ENCODE peak calls at places on chromosomes 12 and 14, in seven cellular contexts. B, T, U, I, Z, D and S are unnamed samples.

GRCh38 chr12:113633678-113634332 is 162.1 kb upstream of the LHX5 start:
- DNase-seq in B (no peak), T (no peak), U (no peak), I (no peak), Z (no peak), D (no peak), S (no peak)

GRCh38 chr14:60753264-60754126 is 18.9 kb downstream of the MNAT1 start:
- DNase-seq in B (peak), T (no peak), U (no peak), I (peak), Z (no peak), D (peak), S (peak)

GRCh38 chr14:30998100-30998706 is 27.2 kb upstream of the AP4S1 start:
- DNase-seq in B (no peak), T (no peak), U (no peak), I (no peak), Z (no peak), D (no peak), S (no peak)

GRCh38 chr12:75706786-75707605 is 195.6 kb upstream of the KRR1 start:
- DNase-seq in B (no peak), T (no peak), U (no peak), I (no peak), Z (no peak), D (peak), S (no peak)

GRCh38 chr12:542290-543113 is 82.8 kb downstream of the B4GALNT3 start:
- DNase-seq in B (no peak), T (peak), U (peak), I (no peak), Z (no peak), D (no peak), S (peak)

GRCh38 chr12:52777566-52777965 is 421 bp upstream of the KRT76 start:
- DNase-seq in B (no peak), T (no peak), U (no peak), I (no peak), Z (no peak), D (no peak), S (no peak)

GRCh38 chr12:110790301-110790700 is 47.6 kb upstream of the PPP1CC start:
- DNase-seq in B (no peak), T (no peak), U (no peak), I (peak), Z (no peak), D (peak), S (no peak)

GRCh38 chr12:124545508-124546418 is 21.6 kb downstream of the NCOR2 start:
- DNase-seq in B (peak), T (no peak), U (no peak), I (peak), Z (no peak), D (peak), S (peak)

GRCh38 chr12:7959278-7960063 is 23.5 kb upstream of the SLC2A3 start:
- DNase-seq in B (peak), T (peak), U (no peak), I (no peak), Z (peak), D (peak), S (no peak)

GRCh38 chr14:28754209-28754985 is 12.2 kb upstream of the FOXG1 start:
- DNase-seq in B (peak), T (peak), U (peak), I (no peak), Z (peak), D (peak), S (no peak)

GRCh38 chr12:120940799-120941198 is 36.6 kb upstream of the SPPL3 start:
- DNase-seq in B (no peak), T (no peak), U (no peak), I (no peak), Z (no peak), D (no peak), S (no peak)

GRCh38 chr14:28770574-28770973 is 4.0 kb downstream of the FOXG1 start:
- DNase-seq in B (no peak), T (peak), U (no peak), I (no peak), Z (no peak), D (no peak), S (no peak)

GRCh38 chr12:102869571-102869970 is 47.5 kb downstream of the PAH start:
- DNase-seq in B (no peak), T (no peak), U (no peak), I (no peak), Z (no peak), D (no peak), S (no peak)

GRCh38 chr14:91968280-91968679 is 20.8 kb upstream of the FBLN5 start:
- DNase-seq in B (no peak), T (no peak), U (no peak), I (no peak), Z (no peak), D (no peak), S (no peak)

GRCh38 chr14:45091696-45092095 is 7.8 kb downstream of the PRPF39 start:
- DNase-seq in B (no peak), T (no peak), U (no peak), I (no peak), Z (no peak), D (peak), S (no peak)

GRCh38 chr12:69985656-69986055 is 160.6 kb downstream of the MYRFL start:
- DNase-seq in B (no peak), T (peak), U (peak), I (no peak), Z (peak), D (peak), S (no peak)

GRCh38 chr12:19739195-19739776 is 300.0 kb downstream of the AEBP2 start:
- DNase-seq in B (peak), T (peak), U (peak), I (peak), Z (peak), D (peak), S (no peak)

GRCh38 chr12:10184261-10184843 is 5.5 kb downstream of the TMEM52B start:
- DNase-seq in B (no peak), T (no peak), U (no peak), I (no peak), Z (no peak), D (peak), S (peak)

GRCh38 chr12:40099423-40099853 is 6.4 kb downstream of the SLC2A13 start:
- DNase-seq in B (no peak), T (no peak), U (no peak), I (no peak), Z (peak), D (no peak), S (no peak)

GRCh38 chr14:60654303-60654925 is 5.1 kb upstream of the SIX1 start:
- DNase-seq in B (no peak), T (peak), U (no peak), I (no peak), Z (no peak), D (no peak), S (no peak)

GRCh38 chr12:17954788-17955187 is 135.2 kb downstream of the RERGL start:
- DNase-seq in B (no peak), T (peak), U (peak), I (peak), Z (no peak), D (peak), S (no peak)

GRCh38 chr12:49105504-49106120 is 5.0 kb downstream of the LMBR1L start:
- DNase-seq in B (no peak), T (no peak), U (no peak), I (no peak), Z (no peak), D (peak), S (no peak)

GRCh38 chr12:122813310-122813713 is 21.9 kb upstream of the HIP1R start:
- DNase-seq in B (peak), T (no peak), U (no peak), I (no peak), Z (no peak), D (no peak), S (no peak)

GRCh38 chr12:26011099-26011498 is 52.6 kb downstream of the RASSF8 start:
- DNase-seq in B (no peak), T (no peak), U (no peak), I (peak), Z (no peak), D (peak), S (no peak)

GRCh38 chr12:97595423-97595822 is 132.8 kb downstream of the RMST start:
- DNase-seq in B (no peak), T (no peak), U (no peak), I (no peak), Z (no peak), D (no peak), S (no peak)

GRCh38 chr12:68341822-68342221 is 9.7 kb upstream of the MDM1 start:
- DNase-seq in B (no peak), T (no peak), U (no peak), I (no peak), Z (no peak), D (no peak), S (no peak)

GRCh38 chr12:77003961-77004360 is 61.4 kb downstream of the E2F7 start:
- DNase-seq in B (no peak), T (no peak), U (no peak), I (no peak), Z (no peak), D (no peak), S (no peak)

GRCh38 chr12:77001181-77001758 is 64.1 kb downstream of the E2F7 start:
- DNase-seq in B (no peak), T (no peak), U (no peak), I (no peak), Z (no peak), D (no peak), S (no peak)

GRCh38 chr12:77003244-77003643 is 62.1 kb downstream of the E2F7 start:
- DNase-seq in B (no peak), T (no peak), U (no peak), I (no peak), Z (no peak), D (no peak), S (no peak)

GRCh38 chr12:76999157-76999556 is 66.2 kb downstream of the E2F7 start:
- DNase-seq in B (no peak), T (no peak), U (no peak), I (no peak), Z (no peak), D (no peak), S (no peak)

GRCh38 chr12:77002382-77002781 is 63.0 kb downstream of the E2F7 start:
- DNase-seq in B (no peak), T (no peak), U (no peak), I (no peak), Z (no peak), D (no peak), S (no peak)
- TF ChIP-seq CTCF in B (no peak), T (no peak), U (no peak), I (no peak), Z (no peak), D (no peak), S (no peak)

GRCh38 chr14:22163051-22163450 is 426.0 kb downstream of the DAD1 start:
- DNase-seq in B (no peak), T (peak), U (no peak), I (no peak), Z (no peak), D (peak), S (no peak)

GRCh38 chr14:22164616-22165015 is 424.4 kb downstream of the DAD1 start:
- DNase-seq in B (no peak), T (no peak), U (no peak), I (no peak), Z (no peak), D (peak), S (no peak)

GRCh38 chr14:22168092-22168955 is 420.7 kb downstream of the DAD1 start:
- DNase-seq in B (no peak), T (no peak), U (no peak), I (no peak), Z (no peak), D (peak), S (no peak)
- TF ChIP-seq CTCF in B (no peak), T (peak), U (no peak), I (no peak), Z (no peak), D (peak), S (no peak)

GRCh38 chr12:131949431-131950181 is at the start of gene EP400:
- DNase-seq in B (peak), T (peak), U (peak), I (peak), Z (peak), D (peak), S (peak)
- TF ChIP-seq CTCF in B (peak), T (peak), U (peak), I (peak), Z (peak), D (no peak), S (peak)

GRCh38 chr12:50276912-50277671 is 6.2 kb downstream of the LIMA1 start:
- DNase-seq in B (no peak), T (no peak), U (no peak), I (no peak), Z (no peak), D (no peak), S (no peak)
- TF ChIP-seq CTCF in B (no peak), T (no peak), U (no peak), I (no peak), Z (no peak), D (no peak), S (no peak)

GRCh38 chr12:105342464-105342863 is 12.0 kb downstream of the C12orf75 start:
- DNase-seq in B (no peak), T (peak), U (no peak), I (no peak), Z (no peak), D (peak), S (no peak)
- TF ChIP-seq CTCF in B (no peak), T (no peak), U (no peak), I (no peak), Z (no peak), D (peak), S (no peak)

GRCh38 chr14:35964736-35965135 is 138.6 kb downstream of the BRMS1L start:
- DNase-seq in B (no peak), T (no peak), U (no peak), I (no peak), Z (no peak), D (no peak), S (no peak)

GRCh38 chr14:35959835-35960234 is 133.7 kb downstream of the BRMS1L start:
- DNase-seq in B (no peak), T (no peak), U (no peak), I (no peak), Z (no peak), D (no peak), S (no peak)

GRCh38 chr14:35965425-35965824 is 139.3 kb downstream of the BRMS1L start:
- DNase-seq in B (no peak), T (peak), U (no peak), I (no peak), Z (no peak), D (no peak), S (no peak)

GRCh38 chr14:35961697-35962274 is 135.6 kb downstream of the BRMS1L start:
- DNase-seq in B (no peak), T (no peak), U (no peak), I (no peak), Z (no peak), D (no peak), S (no peak)

GRCh38 chr14:35963209-35963608 is 137.1 kb downstream of the BRMS1L start:
- DNase-seq in B (no peak), T (peak), U (no peak), I (no peak), Z (no peak), D (peak), S (no peak)
- TF ChIP-seq CTCF in B (peak), T (peak), U (peak), I (no peak), Z (no peak), D (peak), S (no peak)

GRCh38 chr14:77794357-77794756 is 5.6 kb upstream of the ADCK1 start:
- DNase-seq in B (no peak), T (no peak), U (no peak), I (no peak), Z (no peak), D (no peak), S (no peak)

GRCh38 chr14:77800814-77801213 is 905 bp downstream of the ADCK1 start:
- DNase-seq in B (no peak), T (no peak), U (no peak), I (no peak), Z (no peak), D (no peak), S (no peak)

GRCh38 chr14:77805703-77806102 is 5.8 kb downstream of the ADCK1 start:
- DNase-seq in B (no peak), T (no peak), U (no peak), I (no peak), Z (no peak), D (no peak), S (no peak)

GRCh38 chr14:77804592-77804991 is 4.7 kb downstream of the ADCK1 start:
- DNase-seq in B (no peak), T (peak), U (peak), I (no peak), Z (peak), D (peak), S (no peak)

GRCh38 chr14:77799863-77800730 is at the start of gene ADCK1:
- DNase-seq in B (peak), T (peak), U (peak), I (no peak), Z (peak), D (peak), S (peak)
- TF ChIP-seq CTCF in B (peak), T (peak), U (peak), I (peak), Z (no peak), D (peak), S (no peak)